ENCODE peak calls at places on chromosomes 12 and 14, in four cellular contexts. L is hepatocyte; B is CD4-positive, alpha-beta memory T cell; D is GM23248. A is an unnamed sample.

GRCh38 chr12:106759526-106760183 is 14.8 kb upstream of the RIC8B start:
- DNase-seq in L (no peak), B (no peak), D (peak), A (no peak)

GRCh38 chr14:51823706-51824105 is 36.7 kb upstream of the GNG2 start:
- DNase-seq in L (no peak), B (no peak), D (no peak), A (no peak)

GRCh38 chr12:90253142-90253541 is 544.5 kb upstream of the ATP2B1 start:
- DNase-seq in L (no peak), B (no peak), D (no peak), A (no peak)

GRCh38 chr14:90757452-90757851 is 58.8 kb downstream of the TTC7B start:
- DNase-seq in L (no peak), B (no peak), D (peak), A (no peak)

GRCh38 chr14:46574236-46574970 is 77.2 kb downstream of the RPL10L start:
- DNase-seq in L (no peak), B (no peak), D (no peak), A (no peak)

GRCh38 chr14:54669759-54670630 is 103.1 kb downstream of the SAMD4A start:
- DNase-seq in L (peak), B (peak), D (peak), A (peak)

GRCh38 chr14:104968541-104969401 is 9.4 kb downstream of the AHNAK2 start:
- DNase-seq in L (peak), B (peak), D (peak), A (no peak)

GRCh38 chr12:3935078-3935477 is 61.9 kb upstream of the PARP11 start:
- DNase-seq in L (no peak), B (no peak), D (no peak), A (no peak)

GRCh38 chr14:61618448-61618847 is 76.9 kb upstream of the HIF1A start:
- DNase-seq in L (no peak), B (no peak), D (no peak), A (no peak)

GRCh38 chr14:87175175-87175574 is 817.8 kb downstream of the GALC start:
- DNase-seq in L (no peak), B (no peak), D (no peak), A (no peak)

GRCh38 chr12:56520025-56520810 is 1.4 kb upstream of the RBMS2 start:
- DNase-seq in L (no peak), B (no peak), D (peak), A (no peak)

GRCh38 chr12:127893875-127894635 is 372.9 kb upstream of the TMEM132C start:
- DNase-seq in L (no peak), B (no peak), D (peak), A (no peak)

GRCh38 chr12:6772331-6772695 is at the start of gene LAG3:
- DNase-seq in L (no peak), B (peak), D (no peak), A (no peak)

GRCh38 chr14:90851327-90852036 is 35.3 kb upstream of the TTC7B start:
- DNase-seq in L (no peak), B (no peak), D (no peak), A (no peak)

GRCh38 chr12:112823582-112824149 is 32.1 kb downstream of the RPH3A start:
- DNase-seq in L (no peak), B (no peak), D (no peak), A (no peak)

GRCh38 chr12:65609359-65609771 is 214.9 kb upstream of the HMGA2 start:
- DNase-seq in L (no peak), B (no peak), D (peak), A (no peak)

GRCh38 chr12:7079826-7080125 is 12.5 kb downstream of the C1R start:
- DNase-seq in L (peak), B (no peak), D (peak), A (peak)

GRCh38 chr14:38278035-38278434 is 22.1 kb upstream of the CLEC14A start:
- DNase-seq in L (no peak), B (no peak), D (no peak), A (no peak)

GRCh38 chr14:53327716-53328115 is 174.6 kb upstream of the DDHD1 start:
- DNase-seq in L (no peak), B (no peak), D (peak), A (peak)

GRCh38 chr12:19223018-19223417 is 93.5 kb downstream of the PLEKHA5 start:
- DNase-seq in L (no peak), B (no peak), D (peak), A (no peak)

GRCh38 chr14:105582639-105583038 is 56.3 kb downstream of the TMEM121 start:
- DNase-seq in L (peak), B (no peak), D (no peak), A (no peak)

GRCh38 chr14:78985668-78986073 is 815.5 kb downstream of the NRXN3 start:
- DNase-seq in L (no peak), B (no peak), D (peak), A (no peak)

GRCh38 chr14:55160989-55161388 is 30.4 kb downstream of the DLGAP5 start:
- DNase-seq in L (peak), B (no peak), D (peak), A (no peak)

GRCh38 chr12:88763536-88764100 is 183.3 kb upstream of the KITLG start:
- DNase-seq in L (no peak), B (no peak), D (peak), A (peak)

GRCh38 chr12:138898-139534 is 72.4 kb downstream of the IQSEC3 start:
- DNase-seq in L (no peak), B (no peak), D (peak), A (no peak)

GRCh38 chr14:65312859-65313258 is 99.7 kb upstream of the FUT8 start:
- DNase-seq in L (no peak), B (no peak), D (no peak), A (no peak)

GRCh38 chr12:124761876-124762275 is 101.8 kb downstream of the SCARB1 start:
- DNase-seq in L (no peak), B (no peak), D (no peak), A (peak)

GRCh38 chr12:6697584-6698351 is 2.8 kb downstream of the PIANP start:
- DNase-seq in L (peak), B (no peak), D (peak), A (peak)

GRCh38 chr12:31000751-31001150 is 72.9 kb upstream of the DDX11 start:
- DNase-seq in L (no peak), B (no peak), D (peak), A (peak)

GRCh38 chr14:104467641-104468040 is 111.9 kb upstream of the C14orf180 start:
- DNase-seq in L (no peak), B (no peak), D (no peak), A (no peak)

GRCh38 chr12:91890742-91891141 is 254.9 kb downstream of the BTG1 start:
- DNase-seq in L (no peak), B (no peak), D (peak), A (no peak)

GRCh38 chr12:90978117-90978770 is 23.3 kb upstream of the CCER1 start:
- DNase-seq in L (peak), B (no peak), D (peak), A (no peak)

GRCh38 chr14:30600907-30601578 is 21.1 kb upstream of the SCFD1 start:
- DNase-seq in L (no peak), B (no peak), D (no peak), A (no peak)

GRCh38 chr12:56377989-56378316 is 15.3 kb upstream of the APOF start:
- DNase-seq in L (no peak), B (no peak), D (no peak), A (no peak)

GRCh38 chr14:45252356-45253069 is 489 bp downstream of the MIS18BP1 start:
- DNase-seq in L (peak), B (no peak), D (peak), A (no peak)

GRCh38 chr14:96104469-96105057 is 65.4 kb downstream of the C14orf132 start:
- DNase-seq in L (peak), B (no peak), D (peak), A (peak)

GRCh38 chr12:25052191-25053020 is 103.5 kb upstream of the BCAT1 start:
- DNase-seq in L (peak), B (peak), D (no peak), A (no peak)

GRCh38 chr12:49907352-49907751 is 3.7 kb upstream of the FAIM2 start:
- DNase-seq in L (no peak), B (no peak), D (no peak), A (no peak)

GRCh38 chr12:132359971-132360370 is 30.6 kb upstream of the GALNT9 start:
- DNase-seq in L (no peak), B (no peak), D (no peak), A (no peak)

GRCh38 chr12:104272938-104273337 is 30.6 kb upstream of the EID3 start:
- DNase-seq in L (no peak), B (no peak), D (no peak), A (no peak)

GRCh38 chr12:114411081-114411836 is 5.3 kb upstream of the TBX5 start:
- DNase-seq in L (no peak), B (no peak), D (peak), A (no peak)

GRCh38 chr12:114408415-114408814 is 2.5 kb upstream of the TBX5 start:
- DNase-seq in L (no peak), B (no peak), D (peak), A (no peak)

GRCh38 chr12:114407566-114408411 is 1.8 kb upstream of the TBX5 start:
- DNase-seq in L (peak), B (no peak), D (peak), A (no peak)

GRCh38 chr12:114408881-114409795 is 3.2 kb upstream of the TBX5 start:
- DNase-seq in L (no peak), B (no peak), D (peak), A (no peak)

DNA sequence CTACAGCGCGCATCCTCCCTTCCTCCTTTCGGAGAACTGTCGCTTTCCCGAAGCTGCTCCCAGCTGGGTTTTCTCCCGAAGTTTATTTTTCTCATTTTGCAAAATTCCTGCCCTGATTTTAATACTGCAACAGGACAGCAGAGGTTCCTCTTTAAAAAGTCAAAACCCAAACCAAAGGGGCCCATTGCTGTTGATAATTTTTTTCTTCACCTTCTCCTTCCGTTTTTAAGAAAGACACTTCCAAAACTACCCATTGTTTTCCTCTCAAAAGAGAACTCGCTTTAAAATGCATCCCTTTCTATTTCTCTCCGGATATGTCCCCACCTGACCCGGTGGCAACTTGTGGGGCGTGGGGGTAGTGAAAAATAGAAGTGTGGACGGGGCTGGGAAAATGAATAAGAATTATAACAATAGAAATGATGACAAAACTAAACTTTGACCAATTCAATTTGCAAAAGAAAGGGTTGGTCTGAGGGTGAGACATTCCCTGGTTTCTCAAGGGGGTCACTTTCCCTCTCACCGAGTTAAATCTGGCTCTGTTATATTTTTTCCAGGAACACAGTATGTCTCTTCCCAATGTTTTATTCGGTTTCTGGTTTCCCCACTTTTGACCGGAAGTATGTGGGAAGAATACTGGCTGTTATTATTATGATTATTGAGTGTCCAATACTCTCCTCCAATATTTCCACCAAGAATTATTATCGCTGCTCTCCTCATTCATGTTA is 4.0 kb upstream of the TBX5 start:
- DNase-seq in L (no peak), B (no peak), D (peak), A (no peak)
- H3K4me3 ChIP-seq in L (peak), B (no peak), D (peak), A (no peak)

GRCh38 chr12:120249266-120249874 is 16.2 kb downstream of the PXN start:
- DNase-seq in L (no peak), B (no peak), D (no peak), A (no peak)

GRCh38 chr12:120249875-120250795 is 15.4 kb downstream of the PXN start:
- DNase-seq in L (no peak), B (peak), D (peak), A (no peak)

GRCh38 chr12:120247183-120247582 is 18.3 kb downstream of the PXN start:
- DNase-seq in L (no peak), B (no peak), D (no peak), A (no peak)

GRCh38 chr12:120242971-120243699 is 22.4 kb downstream of the PXN start:
- DNase-seq in L (no peak), B (no peak), D (no peak), A (no peak)

DNA sequence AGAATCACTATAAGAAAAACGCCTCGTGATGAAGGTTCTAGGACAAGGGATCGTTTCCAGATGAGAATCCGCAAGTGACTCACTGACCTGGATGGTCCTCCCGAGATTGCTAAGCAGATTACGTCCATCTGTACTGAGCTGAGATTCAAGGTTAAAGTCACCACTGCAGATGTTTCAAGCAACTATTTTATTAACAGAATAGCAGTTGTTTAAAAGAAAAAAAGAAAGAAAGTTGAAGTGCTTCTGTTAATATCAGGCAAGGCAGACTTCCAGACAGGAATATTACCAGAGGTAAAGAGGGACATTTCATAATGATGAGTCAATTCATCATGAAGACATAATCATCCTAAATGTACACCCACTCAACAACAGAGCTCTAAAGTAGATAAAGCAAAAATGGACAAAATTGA is 17.9 kb downstream of the PXN start:
- DNase-seq in L (no peak), B (no peak), D (peak), A (no peak)
- H3K4me3 ChIP-seq in L (no peak), B (no peak), D (peak), A (no peak)

GRCh38 chr14:93322886-93323596 is 9.8 kb downstream of the BTBD7 start:
- DNase-seq in L (no peak), B (no peak), D (no peak), A (no peak)
- H3K4me3 ChIP-seq in L (no peak), B (no peak), D (no peak), A (no peak)

GRCh38 chr14:58639842-58640484 is 2.2 kb downstream of the DACT1 start:
- DNase-seq in L (peak), B (no peak), D (peak), A (peak)
- H3K4me3 ChIP-seq in L (peak), B (no peak), D (peak), A (no peak)

DNA sequence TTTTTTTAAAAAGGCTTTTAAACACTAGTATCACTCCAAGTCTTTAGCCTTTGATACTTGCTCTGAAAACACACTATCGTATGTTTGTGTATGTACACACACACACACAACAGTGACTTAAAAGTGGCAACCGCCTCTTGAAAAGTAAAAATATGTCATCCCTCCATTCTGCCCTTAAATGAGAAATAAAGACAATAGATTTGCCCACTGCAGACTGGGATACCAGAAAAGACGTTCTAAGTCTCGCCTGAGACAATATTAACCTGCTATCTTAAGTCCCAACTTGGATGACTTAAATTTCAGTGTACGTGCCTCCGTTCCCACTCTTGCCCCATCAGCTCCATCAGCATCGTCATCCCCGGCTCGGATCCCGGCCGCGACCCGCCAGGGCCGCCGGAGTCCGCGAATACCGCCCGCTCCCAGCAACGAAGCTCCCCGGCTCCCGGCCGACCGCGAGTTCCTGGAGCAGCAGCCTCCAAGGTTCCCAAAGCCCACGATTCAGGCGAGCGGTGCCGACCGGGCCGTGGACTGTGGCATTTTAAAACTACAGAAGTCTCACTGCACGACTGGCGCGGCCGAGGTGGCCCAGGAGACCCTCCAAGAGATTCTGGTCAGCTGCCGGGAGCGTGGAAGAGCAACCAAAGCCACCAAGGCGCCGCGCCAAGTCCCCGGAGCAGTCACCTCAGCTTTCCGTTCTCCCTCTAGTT is 2.8 kb upstream of the ARID2 start:
- DNase-seq in L (peak), B (no peak), D (peak), A (peak)
- H3K4me3 ChIP-seq in L (peak), B (peak), D (peak), A (peak)

DNA sequence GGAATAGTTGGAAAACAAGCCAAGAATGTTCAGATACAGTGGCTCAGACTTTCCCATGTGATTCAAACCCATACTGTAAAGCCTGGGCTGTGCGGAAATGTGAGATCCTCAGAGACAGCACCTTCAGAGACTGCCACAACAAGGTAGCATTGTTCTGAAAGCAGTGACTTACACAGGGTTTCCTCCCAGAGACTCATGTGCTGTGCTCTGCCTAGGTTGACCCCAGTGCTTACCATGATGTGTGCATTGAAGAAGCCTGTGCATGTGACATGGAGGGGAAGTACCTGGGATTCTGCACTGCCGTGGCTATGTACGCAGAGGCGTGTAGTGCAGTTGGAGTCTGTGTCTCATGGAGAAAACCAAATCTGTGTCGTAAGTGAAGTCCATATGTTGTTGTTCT is 219.4 kb downstream of the LRRK2 start:
- DNase-seq in L (no peak), B (no peak), D (no peak), A (no peak)
- H3K4me3 ChIP-seq in L (no peak), B (no peak), D (no peak), A (no peak)